ENCODE peak calls at places on chromosomes 13 and 19, in nine cellular contexts. M is left lung, E is mammary epithelial cell, Z is cardiac muscle cell, K is RWPE2, P is suprapubic skin, T is body of pancreas, C is psoas muscle, I is transverse colon. B is an unnamed sample.

GRCh38 chr19:571127-571974 is 1.0 kb upstream of the BSG start:
- DNase-seq in C (peak; percentile 21), K (no peak), I (peak; percentile 68), M (peak; percentile 74), Z (peak; percentile 38), T (peak; percentile 38), E (no peak), P (peak; percentile 76), B (no peak)

GRCh38 chr13:80336335-80336734 is 4.6 kb downstream of the SPRY2 start:
- DNase-seq in P (no peak), I (no peak), Z (no peak), C (no peak), K (no peak), T (no peak), M (no peak), E (peak; percentile 35), B (no peak)

GRCh38 chr19:46081928-46082727 is 41.3 kb upstream of the IGFL4 start:
- DNase-seq in T (peak; percentile 43), Z (peak; percentile 69), M (no peak), K (no peak), C (no peak), P (no peak), I (no peak), E (peak; percentile 61), B (no peak)

GRCh38 chr13:23160241-23161175 is 20.3 kb upstream of the SGCG start:
- DNase-seq in T (no peak), K (no peak), I (no peak), Z (peak; percentile 45), E (no peak), C (peak; percentile 23), M (peak; percentile 74), P (no peak), B (no peak)

GRCh38 chr19:2783781-2784145 is 690 bp upstream of the SGTA start:
- DNase-seq in Z (no peak), P (no peak), E (no peak), C (no peak), K (no peak), T (no peak), I (no peak), M (no peak), B (no peak)

GRCh38 chr13:40146586-40147240 is 491.3 kb downstream of the COG6 start:
- DNase-seq in I (no peak), K (no peak), P (no peak), C (no peak), T (no peak), Z (no peak), E (peak; percentile 21), M (no peak), B (no peak)

GRCh38 chr13:113561417-113562084 is 23.0 kb upstream of the TFDP1 start:
- DNase-seq in T (no peak), K (peak; percentile 34), C (no peak), M (peak; percentile 44), P (no peak), Z (no peak), E (no peak), I (no peak), B (no peak)

GRCh38 chr19:18110833-18111232 is 13.3 kb downstream of the MAST3 start:
- DNase-seq in Z (no peak), C (no peak), P (no peak), T (peak; percentile 91), K (no peak), M (no peak), E (no peak), I (peak; percentile 80), B (no peak)

GRCh38 chr19:17680235-17680722 is 7.9 kb downstream of the UNC13A start:
- DNase-seq in C (peak; percentile 78), E (peak; percentile 37), M (peak; percentile 85), I (peak; percentile 26), P (peak; percentile 82), T (peak; percentile 19), Z (peak; percentile 82), K (no peak), B (peak; percentile 82)

GRCh38 chr19:32866061-32866460 is 3.5 kb downstream of the SLC7A9 start:
- DNase-seq in T (no peak), Z (no peak), C (no peak), K (no peak), M (no peak), I (no peak), P (no peak), E (no peak), B (no peak)

GRCh38 chr19:43148233-43148632 is 38.1 kb downstream of the PSG5 start:
- DNase-seq in T (no peak), Z (no peak), K (no peak), M (no peak), I (no peak), E (peak; percentile 94), P (no peak), C (no peak), B (no peak)

DNA sequence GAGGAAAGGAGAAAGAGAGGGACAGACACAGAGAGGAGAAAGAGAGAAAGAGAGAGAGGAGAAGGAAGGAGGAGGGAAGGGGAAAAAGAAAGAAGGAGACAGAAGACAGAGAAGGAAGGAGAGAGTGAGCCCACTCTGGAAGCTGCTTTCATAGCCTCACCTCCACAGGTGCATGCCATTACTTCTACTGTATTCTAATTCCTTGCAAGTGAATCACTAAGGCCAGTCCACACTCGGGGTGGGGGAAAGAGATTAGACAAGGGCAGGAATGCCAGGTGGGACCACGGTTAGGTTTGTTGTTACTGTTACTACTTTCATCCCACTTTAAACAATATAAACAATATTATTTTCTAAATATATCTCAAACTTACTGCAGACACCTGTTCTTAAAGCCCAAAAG is 684.5 kb upstream of the ARGLU1 start:
- DNase-seq in P (no peak), Z (no peak), T (no peak), C (no peak), K (no peak), I (no peak), E (no peak), M (no peak), B (no peak)
- TF ChIP-seq CTCF in P (no peak), Z (no peak), T (no peak), C (no peak), K (no peak), I (no peak), E (no peak), M (no peak), B (no peak)

DNA sequence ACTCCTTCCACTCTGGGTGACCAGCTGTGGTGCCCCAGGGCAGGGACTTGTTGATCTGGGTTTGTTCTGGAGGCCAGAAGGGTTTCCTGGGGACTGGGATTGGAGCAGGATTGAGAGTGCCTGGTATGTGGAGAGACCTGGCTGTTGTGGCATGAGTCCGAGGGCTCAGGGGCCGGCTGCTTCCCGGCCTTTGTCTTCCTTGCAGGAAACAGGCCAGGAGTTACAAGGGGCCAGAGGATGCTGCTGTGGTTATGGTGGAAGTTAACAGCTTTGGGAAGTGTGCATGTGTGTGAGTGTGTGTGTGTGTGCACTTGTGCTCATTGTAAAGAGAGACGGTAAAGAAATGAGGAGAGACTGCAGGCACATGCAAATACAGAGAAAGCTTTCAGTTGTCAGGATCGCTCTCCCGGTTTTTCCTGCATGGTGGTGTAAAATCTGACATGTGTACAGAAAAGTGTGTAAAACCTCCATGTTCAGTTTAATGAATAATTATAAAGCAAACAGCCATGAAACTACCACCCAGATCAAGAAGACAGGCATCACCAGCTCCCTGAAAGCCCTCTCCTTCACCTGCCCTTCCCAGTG is 19.0 kb downstream of the PAK4 start:
- DNase-seq in T (no peak), E (no peak), P (no peak), I (no peak), K (no peak), M (peak; percentile 53), C (no peak), Z (no peak), B (no peak)
- H3K4me3 ChIP-seq in T (no peak overlapping the region), E (no peak overlapping the region), P (peak overlapping the region; percentile 7), I (no peak overlapping the region), K (no peak overlapping the region), M (no peak overlapping the region), C (no peak overlapping the region), Z (no peak overlapping the region), B (peak overlapping the region; percentile 27)

GRCh38 chr19:55112781-55113569 is 4.5 kb downstream of the PPP1R12C start:
- DNase-seq in C (no peak), M (no peak), K (no peak), T (no peak), Z (no peak), I (no peak), P (no peak), E (no peak), B (no peak)

GRCh38 chr19:55113570-55114039 is 3.8 kb downstream of the PPP1R12C start:
- DNase-seq in C (peak; percentile 81), K (no peak), P (peak; percentile 96), M (no peak), I (peak; percentile 81), E (peak; percentile 16), Z (peak; percentile 83), T (peak; percentile 77), B (peak; percentile 93)

GRCh38 chr19:55111238-55111831 is 6.1 kb downstream of the PPP1R12C start:
- DNase-seq in K (no peak), T (no peak), E (no peak), I (no peak), C (no peak), Z (no peak), P (no peak), M (no peak), B (no peak)

GRCh38 chr19:55114566-55115145 is 2.8 kb downstream of the PPP1R12C start:
- DNase-seq in P (no peak), C (no peak), I (no peak), M (no peak), K (no peak), T (no peak), E (no peak), Z (no peak), B (no peak)

GRCh38 chr19:55112246-55112780 is 5.1 kb downstream of the PPP1R12C start:
- DNase-seq in E (no peak), K (no peak), Z (no peak), P (no peak), I (no peak), M (no peak), C (no peak), T (no peak), B (no peak)
- H3K36me3 ChIP-seq in E (peaks cover 2% of the 10 kb centered on the region), K (no peaks in the 10 kb centered on the region), Z (no peaks in the 10 kb centered on the region), P (peaks cover 26% of the 10 kb centered on the region), I (no peaks in the 10 kb centered on the region), M (peaks cover 43% of the 10 kb centered on the region), C (peaks cover 3% of the 10 kb centered on the region), T (no peaks in the 10 kb centered on the region), B (peaks cover 32% of the 10 kb centered on the region)

GRCh38 chr13:75636339-75637095 is 387 bp downstream of the LMO7 start:
- DNase-seq in M (peak; percentile 88), I (peak; percentile 25), P (no peak), Z (peak; percentile 10), K (no peak), C (peak; percentile 25), E (peak; percentile 57), T (peak; percentile 29), B (peak; percentile 16)

GRCh38 chr13:75633285-75633684 is 2.8 kb upstream of the LMO7 start:
- DNase-seq in E (peak; percentile 50), C (no peak), T (no peak), Z (no peak), K (no peak), M (no peak), I (no peak), P (no peak), B (no peak)

GRCh38 chr13:75637101-75637774 is 1.1 kb downstream of the LMO7 start:
- DNase-seq in Z (no peak), I (no peak), P (no peak), E (peak; percentile 18), T (no peak), C (no peak), M (no peak), K (no peak), B (no peak)

GRCh38 chr13:75635101-75635620 is 969 bp upstream of the LMO7 start:
- DNase-seq in Z (no peak), M (no peak), K (no peak), I (no peak), C (no peak), P (no peak), T (no peak), E (no peak), B (no peak)

GRCh38 chr13:75635621-75636338 is at the start of gene LMO7:
- DNase-seq in I (peak; percentile 61), M (peak; percentile 85), Z (peak; percentile 49), K (no peak), P (peak; percentile 70), E (peak; percentile 27), C (peak; percentile 69), T (peak; percentile 57), B (peak; percentile 50)
- TF ChIP-seq CTCF in I (no peak), M (no peak), Z (no peak), K (no peak), P (no peak), E (no peak), C (no peak), T (no peak), B (peak; percentile 7)